ENCODE peak calls at places on chromosomes 11 and 22, in seven cellular contexts. L, N, A, Z, X, V and F are unnamed samples.

GRCh38 chr11:61693897-61694840 is 14.0 kb downstream of the DAGLA start:
- DNase-seq in L (no peak), N (no peak), A (peak; percentile 53), Z (no peak), X (no peak), V (no peak), F (peak; percentile 66)

GRCh38 chr11:79466411-79466810 is 25.6 kb upstream of the TENM4 start:
- DNase-seq in L (no peak), N (no peak), A (no peak), Z (no peak), X (no peak), V (no peak), F (no peak)

GRCh38 chr22:43401233-43401632 is 10.6 kb upstream of the MPPED1 start:
- DNase-seq in L (no peak), N (no peak), A (no peak), Z (no peak), X (peak; percentile 58), V (no peak), F (no peak)

GRCh38 chr22:45597460-45598192 is 74.0 kb upstream of the ATXN10 start:
- DNase-seq in L (no peak), N (no peak), A (no peak), Z (peak; percentile 60), X (peak; percentile 41), V (no peak), F (peak; percentile 67)

GRCh38 chr11:94782446-94782845 is 14.3 kb downstream of the AMOTL1 start:
- DNase-seq in L (no peak), N (no peak), A (no peak), Z (no peak), X (no peak), V (no peak), F (no peak)

GRCh38 chr22:18116634-18117033 is 6.0 kb downstream of the TUBA8 start:
- DNase-seq in L (no peak), N (peak; percentile 75), A (no peak), Z (no peak), X (no peak), V (no peak), F (no peak)

GRCh38 chr22:25054943-25055511 is 102.5 kb downstream of the KIAA1671 start:
- DNase-seq in L (no peak), N (no peak), A (no peak), Z (no peak), X (no peak), V (no peak), F (no peak)

GRCh38 chr11:125287467-125288232 is 123.1 kb downstream of the PKNOX2 start:
- DNase-seq in L (no peak), N (no peak), A (no peak), Z (peak; percentile 54), X (no peak), V (no peak), F (no peak)

GRCh38 chr11:81772161-81772560 is 961.5 kb downstream of the FAM181B start:
- DNase-seq in L (no peak), N (no peak), A (no peak), Z (peak; percentile 20), X (no peak), V (no peak), F (no peak)

GRCh38 chr22:43424865-43425630 is 13.2 kb downstream of the MPPED1 start:
- DNase-seq in L (no peak), N (no peak), A (no peak), Z (no peak), X (no peak), V (no peak), F (no peak)

GRCh38 chr11:15349413-15349812 is 234.7 kb downstream of the INSC start:
- DNase-seq in L (no peak), N (no peak), A (no peak), Z (no peak), X (no peak), V (no peak), F (no peak)

GRCh38 chr11:57249384-57250319 is 12.6 kb upstream of the APLNR start:
- DNase-seq in L (peak; percentile 85), N (no peak), A (peak; percentile 62), Z (no peak), X (peak; percentile 81), V (no peak), F (peak; percentile 39)

GRCh38 chr11:126482586-126483108 is 127.2 kb downstream of the ST3GAL4 start:
- DNase-seq in L (no peak), N (no peak), A (no peak), Z (no peak), X (peak; percentile 62), V (no peak), F (no peak)

GRCh38 chr22:37925311-37925710 is 19.2 kb downstream of the MICALL1 start:
- DNase-seq in L (no peak), N (no peak), A (no peak), Z (peak; percentile 17), X (no peak), V (no peak), F (no peak)

GRCh38 chr11:11157201-11157600 is 195.8 kb downstream of the CSNK2A3 start:
- DNase-seq in L (peak; percentile 89), N (no peak), A (no peak), Z (peak; percentile 59), X (no peak), V (no peak), F (no peak)

GRCh38 chr11:20131744-20132666 is 28.3 kb downstream of the DBX1 start:
- DNase-seq in L (peak; percentile 71), N (peak; percentile 30), A (peak; percentile 59), Z (peak; percentile 47), X (peak; percentile 81), V (no peak), F (peak; percentile 79)

GRCh38 chr11:64253043-64253442 is 1.7 kb downstream of the PLCB3 start:
- DNase-seq in L (no peak), N (no peak), A (no peak), Z (no peak), X (no peak), V (no peak), F (no peak)

GRCh38 chr11:44760917-44761545 is 34.3 kb downstream of the TSPAN18 start:
- DNase-seq in L (peak; percentile 53), N (peak; percentile 22), A (no peak), Z (peak; percentile 54), X (no peak), V (peak; percentile 54), F (no peak)

GRCh38 chr22:50399751-50400331 is 56.7 kb downstream of the PPP6R2 start:
- DNase-seq in L (peak; percentile 48), N (no peak), A (no peak), Z (peak; percentile 71), X (peak; percentile 84), V (no peak), F (no peak)

DNA sequence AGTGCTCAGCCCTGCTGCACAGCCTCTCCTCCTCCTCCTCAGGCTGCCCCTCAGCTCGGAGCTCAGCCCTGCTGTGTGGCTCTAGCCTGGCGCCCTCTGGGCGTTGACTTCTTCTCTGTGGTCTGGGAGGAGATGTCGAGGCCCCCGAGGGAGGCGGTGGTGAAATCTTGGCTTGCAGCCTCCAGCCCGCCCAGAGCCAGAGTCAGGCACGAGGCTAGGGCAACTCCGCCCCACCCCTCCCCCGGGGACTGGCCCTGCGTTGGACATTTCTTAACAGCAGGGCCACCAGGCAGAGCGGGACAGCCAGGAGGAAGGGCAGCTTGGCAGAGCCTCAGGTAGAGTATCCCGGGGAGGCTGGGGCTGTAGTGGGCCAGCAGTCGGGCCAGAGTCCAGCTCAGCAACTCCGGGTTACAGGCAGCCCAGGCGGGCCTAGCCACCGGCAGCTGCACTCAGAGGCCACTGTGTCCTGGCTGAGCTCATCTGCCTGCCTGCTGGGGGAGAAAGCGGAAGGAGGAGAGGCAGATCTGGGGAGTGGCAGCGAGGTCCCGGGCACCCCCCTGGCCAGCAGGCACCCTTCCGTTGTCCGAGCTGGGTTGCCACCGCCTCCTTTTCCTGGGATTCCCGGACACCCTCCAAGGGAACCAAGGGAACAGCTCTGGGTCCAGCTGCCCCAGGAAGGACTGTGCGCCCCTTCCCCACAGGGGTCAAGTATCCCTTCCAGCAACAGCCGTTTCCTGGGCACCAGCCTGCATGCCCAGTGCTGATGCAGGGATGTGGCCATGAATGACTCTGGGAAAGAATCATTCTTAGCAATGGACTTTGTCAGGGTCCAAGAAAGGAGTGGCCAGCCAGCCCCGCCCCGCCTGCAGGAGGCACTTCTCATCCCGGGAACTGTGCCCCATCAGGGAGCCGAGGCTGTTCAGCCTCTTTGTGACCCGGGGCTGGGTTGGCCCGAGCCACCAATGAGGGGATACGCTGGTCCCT is at the start of gene ALDH3B1:
- DNase-seq in L (peak; percentile 78), N (peak; percentile 71), A (peak; percentile 90), Z (peak; percentile 52), X (peak; percentile 93), V (peak; percentile 58), F (peak; percentile 98)
- H3K4me3 ChIP-seq in L (no peak within 1 kb of the TSS), N (peak within 1 kb of the TSS; percentile 36), A (peak within 1 kb of the TSS; percentile 57), Z (peak within 1 kb of the TSS; percentile 2), X (peak within 1 kb of the TSS; percentile 38), V (peak within 1 kb of the TSS; percentile 71), F (peak within 1 kb of the TSS; percentile 34)

DNA sequence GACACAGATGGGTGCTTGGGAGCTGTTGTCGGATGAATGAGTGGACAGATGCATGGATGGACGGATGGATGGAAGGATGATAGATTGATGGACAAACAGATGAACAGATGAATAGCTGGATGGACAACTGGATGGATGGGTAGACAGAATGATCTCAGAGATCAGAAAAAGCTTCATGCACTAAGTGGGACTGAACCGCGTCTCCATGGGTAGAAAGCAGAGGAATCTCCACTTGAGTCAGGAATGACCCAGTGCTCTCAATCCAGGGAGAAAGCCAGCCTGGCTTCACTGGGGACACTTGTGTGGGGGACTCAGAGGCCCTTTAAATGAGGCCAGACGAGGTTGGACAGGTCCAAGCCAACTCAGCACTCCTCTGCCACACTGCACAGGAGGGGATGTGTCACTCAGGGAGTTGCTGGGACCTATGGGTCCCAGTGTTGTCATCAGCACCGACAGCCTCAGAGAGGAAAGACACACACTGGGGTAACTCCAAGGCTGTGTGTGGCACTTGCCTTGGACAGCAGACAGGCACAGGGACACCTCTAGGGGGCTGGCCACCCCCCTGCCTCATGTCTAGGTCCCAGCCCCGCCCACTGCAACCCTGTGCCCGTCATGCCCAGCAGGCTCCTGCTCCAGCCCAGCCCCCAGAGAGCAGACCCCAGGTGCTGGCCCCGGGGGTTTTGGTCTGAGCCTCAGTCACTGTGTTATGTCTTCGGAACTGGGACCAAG is 5.6 kb downstream of the IGLL5 start:
- DNase-seq in L (no peak), N (no peak), A (no peak), Z (no peak), X (peak; percentile 71), V (no peak), F (no peak)
- H3K27me3 ChIP-seq in L (no peaks in the 10 kb centered on the region), N (no peaks in the 10 kb centered on the region), A (peaks cover 80% of the 10 kb centered on the region), Z (no peaks in the 10 kb centered on the region), X (peaks cover 30% of the 10 kb centered on the region), V (no peaks in the 10 kb centered on the region), F (no peaks in the 10 kb centered on the region)

DNA sequence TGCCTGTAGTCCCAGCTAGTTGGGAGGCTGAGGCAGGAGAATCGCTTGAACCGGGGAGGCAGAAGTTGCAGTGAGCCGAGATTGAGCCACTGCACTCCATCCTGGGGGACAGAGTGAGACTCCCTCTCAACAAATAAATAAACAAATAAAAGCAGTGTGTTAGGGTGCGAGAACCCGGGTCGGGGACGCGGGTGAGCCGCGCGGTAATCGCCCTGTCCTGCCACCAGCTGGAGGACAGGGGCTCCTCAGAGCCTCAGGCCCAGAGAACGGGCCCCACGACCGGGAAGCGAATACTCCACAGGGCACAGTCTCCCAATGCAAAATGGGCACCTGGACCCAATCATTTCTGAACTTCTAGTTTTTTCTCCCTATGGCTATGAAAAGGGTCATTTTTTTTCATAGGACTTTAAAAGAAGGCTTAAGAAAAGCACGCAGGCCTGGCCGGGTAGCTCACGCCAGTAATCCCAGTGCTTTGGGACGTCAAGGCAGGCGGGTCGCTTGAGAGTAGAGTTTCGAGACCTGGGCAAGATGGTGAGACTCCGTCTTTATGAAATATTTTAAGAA is 744 bp upstream of the MCM5 start:
- DNase-seq in L (peak; percentile 68), N (no peak), A (no peak), Z (peak; percentile 76), X (no peak), V (no peak), F (no peak)
- H3K4me3 ChIP-seq in L (peak overlapping the region; percentile 96), N (peak overlapping the region; percentile 85), A (peak overlapping the region; percentile 94), Z (peak overlapping the region; percentile 64), X (peak overlapping the region; percentile 86), V (peak overlapping the region; percentile 96), F (peak overlapping the region; percentile 93)

GRCh38 chr22:33083212-33083611 is 25.0 kb upstream of the SYN3 start:
- DNase-seq in L (peak; percentile 74), N (no peak), A (no peak), Z (no peak), X (no peak), V (no peak), F (no peak)
- H3K27me3 ChIP-seq in L (no peaks in the 10 kb centered on the region), N (peaks cover 7% of the 10 kb centered on the region), A (peaks cover 41% of the 10 kb centered on the region), Z (no peaks in the 10 kb centered on the region), X (peaks cover 20% of the 10 kb centered on the region), V (no peaks in the 10 kb centered on the region), F (peaks cover 5% of the 10 kb centered on the region)